ENCODE peak calls at places on chromosomes 4 and X, in eight cellular contexts. One of them, this sample, is unnamed.

GRCh38 chrX:153726286-153727107 is 1.8 kb downstream of the ABCD1 start:
- DNase-seq in bronchial epithelial cell: no peak
- DNase-seq in MCF 10A: peak
- DNase-seq in heart right ventricle: peak
- DNase-seq in hepatocyte: peak
- DNase-seq in OCI-LY7: peak
- DNase-seq in fibroblast of the aortic adventitia: peak
- DNase-seq in heart left ventricle: peak
- DNase-seq in this sample: peak

GRCh38 chr4:153291562-153291961 is 52.9 kb upstream of the MND1 start:
- DNase-seq in heart right ventricle: no peak
- DNase-seq in OCI-LY7: no peak
- DNase-seq in bronchial epithelial cell: no peak
- DNase-seq in fibroblast of the aortic adventitia: no peak
- DNase-seq in heart left ventricle: no peak
- DNase-seq in hepatocyte: no peak
- DNase-seq in MCF 10A: no peak
- DNase-seq in this sample: no peak

GRCh38 chrX:73563740-73564073 is 710 bp downstream of the CHIC1 start:
- DNase-seq in heart right ventricle: no peak
- DNase-seq in bronchial epithelial cell: peak
- DNase-seq in MCF 10A: peak
- DNase-seq in OCI-LY7: no peak
- DNase-seq in heart left ventricle: no peak
- DNase-seq in fibroblast of the aortic adventitia: peak
- DNase-seq in hepatocyte: no peak
- DNase-seq in this sample: no peak

GRCh38 chrX:15301924-15302323 is 13.5 kb downstream of the ASB11 start:
- DNase-seq in hepatocyte: peak
- DNase-seq in heart left ventricle: peak
- DNase-seq in heart right ventricle: no peak
- DNase-seq in MCF 10A: peak
- DNase-seq in fibroblast of the aortic adventitia: peak
- DNase-seq in bronchial epithelial cell: no peak
- DNase-seq in OCI-LY7: no peak
- DNase-seq in this sample: no peak

GRCh38 chr4:54912155-54912554 is 213.2 kb downstream of the KDR start:
- DNase-seq in heart right ventricle: no peak
- DNase-seq in bronchial epithelial cell: no peak
- DNase-seq in MCF 10A: no peak
- DNase-seq in heart left ventricle: no peak
- DNase-seq in OCI-LY7: no peak
- DNase-seq in fibroblast of the aortic adventitia: no peak
- DNase-seq in hepatocyte: no peak
- DNase-seq in this sample: no peak

GRCh38 chr4:90127223-90127705 is at the start of gene CCSER1:
- DNase-seq in OCI-LY7: no peak
- DNase-seq in heart right ventricle: peak
- DNase-seq in bronchial epithelial cell: peak
- DNase-seq in fibroblast of the aortic adventitia: peak
- DNase-seq in hepatocyte: peak
- DNase-seq in heart left ventricle: peak
- DNase-seq in MCF 10A: peak
- DNase-seq in this sample: peak

GRCh38 chrX:21225643-21226042 is 148.6 kb upstream of the CNKSR2 start:
- DNase-seq in heart right ventricle: no peak
- DNase-seq in bronchial epithelial cell: peak
- DNase-seq in MCF 10A: no peak
- DNase-seq in hepatocyte: no peak
- DNase-seq in heart left ventricle: no peak
- DNase-seq in OCI-LY7: no peak
- DNase-seq in fibroblast of the aortic adventitia: peak
- DNase-seq in this sample: no peak

GRCh38 chrX:118254611-118255010 is 91.3 kb upstream of the WDR44 start:
- DNase-seq in heart left ventricle: no peak
- DNase-seq in MCF 10A: peak
- DNase-seq in OCI-LY7: peak
- DNase-seq in heart right ventricle: no peak
- DNase-seq in fibroblast of the aortic adventitia: peak
- DNase-seq in bronchial epithelial cell: peak
- DNase-seq in hepatocyte: peak
- DNase-seq in this sample: peak

GRCh38 chrX:129706395-129707072 is 32.2 kb upstream of the XPNPEP2 start:
- DNase-seq in hepatocyte: no peak
- DNase-seq in bronchial epithelial cell: no peak
- DNase-seq in MCF 10A: peak
- DNase-seq in heart right ventricle: peak
- DNase-seq in heart left ventricle: peak
- DNase-seq in OCI-LY7: no peak
- DNase-seq in fibroblast of the aortic adventitia: no peak
- DNase-seq in this sample: no peak

GRCh38 chr4:779555-779954 is 46.4 kb downstream of the CPLX1 start:
- DNase-seq in MCF 10A: no peak
- DNase-seq in bronchial epithelial cell: no peak
- DNase-seq in hepatocyte: no peak
- DNase-seq in heart left ventricle: peak
- DNase-seq in heart right ventricle: no peak
- DNase-seq in OCI-LY7: no peak
- DNase-seq in fibroblast of the aortic adventitia: no peak
- DNase-seq in this sample: no peak

GRCh38 chr4:783133-783541 is 42.8 kb downstream of the CPLX1 start:
- DNase-seq in MCF 10A: no peak
- DNase-seq in fibroblast of the aortic adventitia: no peak
- DNase-seq in OCI-LY7: no peak
- DNase-seq in hepatocyte: no peak
- DNase-seq in heart left ventricle: peak
- DNase-seq in bronchial epithelial cell: no peak
- DNase-seq in heart right ventricle: no peak
- DNase-seq in this sample: no peak

GRCh38 chr4:777520-778262 is 48.2 kb downstream of the CPLX1 start:
- DNase-seq in heart right ventricle: no peak
- DNase-seq in hepatocyte: no peak
- DNase-seq in heart left ventricle: no peak
- DNase-seq in OCI-LY7: no peak
- DNase-seq in fibroblast of the aortic adventitia: no peak
- DNase-seq in MCF 10A: no peak
- DNase-seq in bronchial epithelial cell: no peak
- DNase-seq in this sample: no peak

GRCh38 chr4:781493-782216 is 44.3 kb downstream of the CPLX1 start:
- DNase-seq in MCF 10A: peak
- DNase-seq in fibroblast of the aortic adventitia: peak
- DNase-seq in heart right ventricle: peak
- DNase-seq in hepatocyte: peak
- DNase-seq in heart left ventricle: peak
- DNase-seq in OCI-LY7: peak
- DNase-seq in bronchial epithelial cell: peak
- DNase-seq in this sample: peak

GRCh38 chr4:780730-781492 is 45.0 kb downstream of the CPLX1 start:
- DNase-seq in bronchial epithelial cell: no peak
- DNase-seq in MCF 10A: no peak
- DNase-seq in heart right ventricle: no peak
- DNase-seq in heart left ventricle: no peak
- DNase-seq in fibroblast of the aortic adventitia: no peak
- DNase-seq in hepatocyte: no peak
- DNase-seq in OCI-LY7: no peak
- DNase-seq in this sample: no peak
- TF ChIP-seq CTCF in bronchial epithelial cell: no peak
- TF ChIP-seq CTCF in MCF 10A: no peak
- TF ChIP-seq CTCF in heart right ventricle: no peak
- TF ChIP-seq CTCF in heart left ventricle: no peak
- TF ChIP-seq CTCF in fibroblast of the aortic adventitia: no peak
- TF ChIP-seq CTCF in hepatocyte: no peak
- TF ChIP-seq CTCF in OCI-LY7: no peak
- TF ChIP-seq CTCF in this sample: no peak

DNA sequence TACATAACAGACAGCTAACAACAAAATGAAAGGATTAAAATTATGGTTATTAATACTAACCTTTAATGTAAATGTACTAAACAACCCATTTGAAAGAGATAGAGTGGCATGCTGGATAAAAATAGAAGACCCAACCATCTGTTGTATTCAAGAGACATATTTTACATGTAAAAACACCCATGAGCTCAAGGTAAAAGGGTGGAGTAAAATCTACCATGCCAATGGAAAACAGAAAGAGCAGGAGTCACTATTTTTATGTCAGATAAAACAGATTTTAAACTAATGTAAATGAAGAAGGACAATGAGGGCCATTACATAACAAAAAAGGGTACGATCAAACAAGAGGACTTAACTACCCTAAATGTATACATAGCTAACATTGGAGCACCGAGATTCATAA is 66.3 kb downstream of the ITM2A start:
- DNase-seq in bronchial epithelial cell: no peak
- DNase-seq in heart left ventricle: no peak
- DNase-seq in OCI-LY7: no peak
- DNase-seq in hepatocyte: no peak
- DNase-seq in heart right ventricle: no peak
- DNase-seq in fibroblast of the aortic adventitia: no peak
- DNase-seq in MCF 10A: no peak
- DNase-seq in this sample: no peak
- TF ChIP-seq CTCF in bronchial epithelial cell: no peak
- TF ChIP-seq CTCF in heart left ventricle: no peak
- TF ChIP-seq CTCF in OCI-LY7: no peak
- TF ChIP-seq CTCF in hepatocyte: no peak
- TF ChIP-seq CTCF in heart right ventricle: no peak
- TF ChIP-seq CTCF in fibroblast of the aortic adventitia: no peak
- TF ChIP-seq CTCF in MCF 10A: no peak
- TF ChIP-seq CTCF in this sample: no peak

GRCh38 chr4:16448240-16448639 is 222.0 kb upstream of the TAPT1 start:
- DNase-seq in fibroblast of the aortic adventitia: no peak
- DNase-seq in OCI-LY7: no peak
- DNase-seq in MCF 10A: no peak
- DNase-seq in bronchial epithelial cell: no peak
- DNase-seq in heart left ventricle: no peak
- DNase-seq in hepatocyte: no peak
- DNase-seq in heart right ventricle: no peak
- DNase-seq in this sample: no peak

GRCh38 chr4:16449381-16449780 is 223.1 kb upstream of the TAPT1 start:
- DNase-seq in fibroblast of the aortic adventitia: no peak
- DNase-seq in bronchial epithelial cell: no peak
- DNase-seq in OCI-LY7: no peak
- DNase-seq in hepatocyte: no peak
- DNase-seq in MCF 10A: no peak
- DNase-seq in heart left ventricle: no peak
- DNase-seq in heart right ventricle: no peak
- DNase-seq in this sample: no peak

GRCh38 chr4:16450031-16450430 is 223.8 kb upstream of the TAPT1 start:
- DNase-seq in OCI-LY7: no peak
- DNase-seq in hepatocyte: no peak
- DNase-seq in bronchial epithelial cell: no peak
- DNase-seq in fibroblast of the aortic adventitia: no peak
- DNase-seq in heart left ventricle: no peak
- DNase-seq in heart right ventricle: no peak
- DNase-seq in MCF 10A: no peak
- DNase-seq in this sample: no peak

GRCh38 chr4:16450724-16451123 is 224.5 kb upstream of the TAPT1 start:
- DNase-seq in MCF 10A: no peak
- DNase-seq in heart right ventricle: no peak
- DNase-seq in hepatocyte: no peak
- DNase-seq in bronchial epithelial cell: no peak
- DNase-seq in heart left ventricle: no peak
- DNase-seq in OCI-LY7: no peak
- DNase-seq in fibroblast of the aortic adventitia: peak
- DNase-seq in this sample: no peak
- TF ChIP-seq CTCF in MCF 10A: peak
- TF ChIP-seq CTCF in heart right ventricle: peak
- TF ChIP-seq CTCF in hepatocyte: peak
- TF ChIP-seq CTCF in bronchial epithelial cell: no peak
- TF ChIP-seq CTCF in heart left ventricle: peak
- TF ChIP-seq CTCF in OCI-LY7: no peak
- TF ChIP-seq CTCF in fibroblast of the aortic adventitia: peak
- TF ChIP-seq CTCF in this sample: no peak

GRCh38 chr4:20305976-20306375 is 54.3 kb downstream of the SLIT2 start:
- DNase-seq in MCF 10A: peak
- DNase-seq in fibroblast of the aortic adventitia: peak
- DNase-seq in heart right ventricle: no peak
- DNase-seq in heart left ventricle: no peak
- DNase-seq in OCI-LY7: no peak
- DNase-seq in hepatocyte: peak
- DNase-seq in bronchial epithelial cell: no peak
- DNase-seq in this sample: no peak
- TF ChIP-seq CTCF in MCF 10A: no peak
- TF ChIP-seq CTCF in fibroblast of the aortic adventitia: peak
- TF ChIP-seq CTCF in heart right ventricle: no peak
- TF ChIP-seq CTCF in heart left ventricle: no peak
- TF ChIP-seq CTCF in OCI-LY7: peak
- TF ChIP-seq CTCF in hepatocyte: peak
- TF ChIP-seq CTCF in bronchial epithelial cell: peak
- TF ChIP-seq CTCF in this sample: no peak

DNA sequence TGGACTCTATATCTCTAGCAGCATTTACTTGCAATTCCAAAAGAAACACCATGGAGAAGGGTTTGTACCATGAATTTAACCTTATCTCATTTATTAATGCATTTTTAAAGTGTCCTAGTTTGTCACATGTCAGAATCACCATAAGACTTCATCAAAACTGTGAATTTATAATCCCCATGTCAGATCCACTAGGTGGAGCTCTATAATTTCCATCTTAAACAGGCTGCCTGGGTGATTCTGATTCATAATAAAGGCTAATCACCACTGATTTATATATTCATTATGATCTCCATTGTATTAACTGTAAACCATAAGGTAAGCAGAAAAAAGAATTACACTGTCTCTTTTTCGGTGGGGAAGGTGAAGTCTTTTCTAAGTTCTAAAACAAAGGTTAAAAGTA is 4.0 kb downstream of the TCEAL2 start:
- DNase-seq in hepatocyte: no peak
- DNase-seq in MCF 10A: peak
- DNase-seq in heart right ventricle: no peak
- DNase-seq in bronchial epithelial cell: peak
- DNase-seq in heart left ventricle: no peak
- DNase-seq in fibroblast of the aortic adventitia: peak
- DNase-seq in OCI-LY7: peak
- DNase-seq in this sample: peak
- TF ChIP-seq CTCF in hepatocyte: peak
- TF ChIP-seq CTCF in MCF 10A: peak
- TF ChIP-seq CTCF in heart right ventricle: peak
- TF ChIP-seq CTCF in bronchial epithelial cell: no peak
- TF ChIP-seq CTCF in heart left ventricle: peak
- TF ChIP-seq CTCF in fibroblast of the aortic adventitia: peak
- TF ChIP-seq CTCF in OCI-LY7: peak
- TF ChIP-seq CTCF in this sample: peak

This sample was measured in GM13977.